ENCODE peak calls at places on chromosomes 11 and 22, in nine cellular contexts. F is fibroblast of lung, H is PC-9, W is body of pancreas, R is sigmoid colon, E is A549, Z is IMR-90, B is substantia nigra, I is HCT116. G is an unnamed sample.

GRCh38 chr11:28459912-28460311 is 351.7 kb downstream of the METTL15 start:
- DNase-seq in F (no peak), W (no peak), H (no peak), R (no peak), B (no peak), E (no peak), Z (no peak), I (no peak), G (no peak)

GRCh38 chr11:29153078-29153477 is 863.8 kb downstream of the KCNA4 start:
- DNase-seq in R (no peak), Z (no peak), E (no peak), W (no peak), F (no peak), H (no peak), B (no peak), I (no peak), G (no peak)

GRCh38 chr11:36452231-36452630 is 57.8 kb downstream of the TRAF6 start:
- DNase-seq in B (no peak), R (no peak), F (peak; percentile 76), I (no peak), H (no peak), W (no peak), Z (peak; percentile 32), E (no peak), G (no peak)

GRCh38 chr11:64675417-64676252 is 47.4 kb downstream of the NRXN2 start:
- DNase-seq in B (peak; percentile 23), W (peak; percentile 44), I (no peak), E (peak; percentile 64), Z (peak; percentile 82), H (no peak), R (peak; percentile 82), F (peak; percentile 79), G (no peak)

GRCh38 chr11:3605279-3605662 is 36.5 kb downstream of the ART5 start:
- DNase-seq in I (no peak), Z (no peak), R (no peak), H (no peak), B (no peak), E (no peak), F (no peak), W (no peak), G (no peak)

GRCh38 chr11:44988981-44989635 is 38.4 kb upstream of the TP53I11 start:
- DNase-seq in F (no peak), B (no peak), W (peak; percentile 8), I (no peak), E (no peak), R (no peak), H (no peak), Z (no peak), G (no peak)

GRCh38 chr11:1856306-1857005 is 3.6 kb downstream of the LSP1 start:
- DNase-seq in I (no peak), W (no peak), B (no peak), F (no peak), E (no peak), H (no peak), Z (no peak), R (no peak), G (no peak)

GRCh38 chr11:71130106-71130505 is 122.3 kb downstream of the SHANK2 start:
- DNase-seq in E (no peak), Z (no peak), R (no peak), W (no peak), F (no peak), H (no peak), B (no peak), I (no peak), G (no peak)

GRCh38 chr22:26053737-26054316 is 115.4 kb upstream of the SEZ6L start:
- DNase-seq in B (no peak), W (no peak), E (no peak), H (no peak), I (no peak), R (no peak), F (no peak), Z (no peak), G (no peak)

GRCh38 chr11:132911186-132911585 is 621.1 kb downstream of the OPCML start:
- DNase-seq in H (no peak), F (peak; percentile 72), I (no peak), Z (peak; percentile 58), R (no peak), W (no peak), E (no peak), B (no peak), G (no peak)

GRCh38 chr22:25346859-25347751 is 127.7 kb downstream of the CRYBB2 start:
- DNase-seq in E (no peak), F (no peak), H (no peak), B (no peak), I (no peak), R (peak; percentile 38), Z (peak; percentile 60), W (no peak), G (no peak)

GRCh38 chr22:21816472-21816786 is 51.0 kb downstream of the MAPK1 start:
- DNase-seq in W (no peak), F (no peak), H (no peak), B (no peak), Z (no peak), E (no peak), R (no peak), I (no peak), G (no peak)

GRCh38 chr11:4095509-4096230 is 1.1 kb downstream of the RRM1 start:
- DNase-seq in R (no peak), H (no peak), Z (peak; percentile 78), B (no peak), W (no peak), E (peak; percentile 21), I (no peak), F (peak; percentile 62), G (no peak)

GRCh38 chr11:100584201-100584600 is 102.9 kb upstream of the ARHGAP42 start:
- DNase-seq in H (no peak), R (no peak), F (no peak), I (no peak), W (no peak), Z (no peak), E (no peak), B (no peak), G (no peak)

GRCh38 chr11:2209900-2210321 is 38.3 kb upstream of the TH start:
- DNase-seq in E (no peak), F (no peak), R (peak; percentile 37), Z (no peak), H (no peak), W (peak; percentile 9), I (no peak), B (no peak), G (no peak)

GRCh38 chr11:13105237-13105844 is 96.2 kb downstream of the RASSF10 start:
- DNase-seq in R (no peak), H (no peak), F (no peak), W (peak; percentile 15), Z (no peak), E (no peak), I (no peak), B (no peak), G (no peak)

GRCh38 chr22:20839837-20840645 is 18.6 kb downstream of the PI4KA start:
- DNase-seq in E (no peak), F (no peak), B (no peak), I (no peak), W (no peak), H (no peak), Z (no peak), R (no peak), G (no peak)

GRCh38 chr11:16098827-16099226 is 257.5 kb downstream of the SOX6 start:
- DNase-seq in H (no peak), R (no peak), F (peak; percentile 37), E (no peak), Z (peak; percentile 31), I (no peak), W (no peak), B (no peak), G (no peak)

GRCh38 chr11:27350503-27350902 is 12.5 kb downstream of the CCDC34 start:
- DNase-seq in B (no peak), F (peak; percentile 63), E (no peak), H (no peak), I (no peak), W (no peak), R (no peak), Z (no peak), G (no peak)

GRCh38 chr11:33027846-33028536 is 11.4 kb upstream of the TCP11L1 start:
- DNase-seq in R (no peak), H (no peak), E (no peak), F (no peak), W (no peak), B (no peak), I (no peak), Z (peak; percentile 62), G (no peak)

GRCh38 chr11:134536677-134537076 is 124.6 kb upstream of the B3GAT1 start:
- DNase-seq in I (no peak), E (no peak), H (no peak), F (no peak), B (no peak), W (no peak), R (peak; percentile 19), Z (no peak), G (no peak)
- H3K27ac ChIP-seq in I (no peak overlapping the region), E (no peak overlapping the region), H (no peak overlapping the region), F (no peak overlapping the region), B (no peak overlapping the region), W (no peak overlapping the region), R (no peak overlapping the region), Z (no peak overlapping the region), G (no peak overlapping the region)

DNA sequence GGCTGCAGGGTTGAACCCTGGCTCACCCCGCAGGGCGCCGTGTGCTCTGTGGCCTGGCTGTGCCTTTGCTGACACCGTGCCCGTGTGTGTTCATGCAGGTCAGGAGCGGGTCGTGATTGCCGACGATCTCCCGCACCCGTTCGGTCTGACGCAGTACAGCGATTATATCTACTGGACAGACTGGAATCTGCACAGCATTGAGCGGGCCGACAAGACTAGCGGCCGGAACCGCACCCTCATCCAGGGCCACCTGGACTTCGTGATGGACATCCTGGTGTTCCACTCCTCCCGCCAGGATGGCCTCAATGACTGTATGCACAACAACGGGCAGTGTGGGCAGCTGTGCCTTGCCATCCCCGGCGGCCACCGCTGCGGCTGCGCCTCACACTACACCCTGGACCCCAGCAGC is 47.0 kb upstream of the PPP6R3 start:
- DNase-seq in E (no peak), H (no peak), B (no peak), Z (no peak), I (no peak), R (no peak), W (no peak), F (no peak), G (no peak)
- H3K27ac ChIP-seq in E (no peak overlapping the region), H (no peak overlapping the region), B (no peak overlapping the region), Z (no peak overlapping the region), I (no peak overlapping the region), R (peak overlapping the region; percentile 16), W (peak overlapping the region; percentile 28), F (no peak overlapping the region), G (no peak overlapping the region)

GRCh38 chr22:46067159-46068111 is 82.9 kb upstream of the PPARA start:
- DNase-seq in B (no peak), R (peak; percentile 69), Z (no peak), F (peak; percentile 66), W (peak; percentile 16), H (no peak), I (no peak), E (no peak), G (no peak)
- H3K27ac ChIP-seq in B (peak overlapping the region; percentile 99), R (peak overlapping the region; percentile 94), Z (peak overlapping the region; percentile 72), F (peak overlapping the region; percentile 98), W (peak overlapping the region; percentile 100), H (peak overlapping the region; percentile 94), I (peak overlapping the region; percentile 100), E (peak overlapping the region; percentile 100), G (no peak overlapping the region)

DNA sequence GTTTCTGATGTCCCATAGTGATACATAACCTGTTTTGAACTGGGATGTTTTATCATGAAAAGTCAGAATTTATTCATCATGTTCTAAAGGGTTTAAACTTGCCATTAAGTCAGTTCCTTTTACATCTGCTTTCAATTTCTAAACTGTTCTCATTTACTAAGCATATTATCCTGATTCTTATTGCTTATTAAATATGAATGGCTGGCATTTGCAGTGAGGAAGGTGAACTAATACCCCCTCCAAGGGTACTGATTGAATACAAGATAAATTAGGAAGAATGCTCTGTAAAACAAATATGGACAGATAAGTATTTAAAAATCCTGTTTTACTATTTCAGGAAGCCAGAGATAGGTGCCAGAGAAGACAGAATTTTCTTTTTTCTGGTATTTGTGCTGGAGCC is 70.8 kb upstream of the HORMAD2 start:
- DNase-seq in E (no peak), R (no peak), F (no peak), B (no peak), Z (no peak), H (no peak), I (no peak), W (no peak), G (no peak)
- H3K27ac ChIP-seq in E (no peak overlapping the region), R (no peak overlapping the region), F (no peak overlapping the region), B (no peak overlapping the region), Z (no peak overlapping the region), H (no peak overlapping the region), I (no peak overlapping the region), W (no peak overlapping the region), G (no peak overlapping the region)

G was measured in effector memory CD4-positive, alpha-beta T cell.